ENCODE peak calls at places on chromosomes 3 and 15, in four cellular contexts. One of them, this sample, is unnamed.

GRCh38 chr15:84684092-84684491 is 26.1 kb upstream of the NMB start:
- DNase-seq in DMS53: no peak
- DNase-seq in HS-27A: no peak
- DNase-seq in mesothelial cell of epicardium: no peak
- DNase-seq in this sample: no peak

GRCh38 chr3:141401584-141402475 is 33.5 kb downstream of the ZBTB38 start:
- DNase-seq in HS-27A: no peak
- DNase-seq in DMS53: peak
- DNase-seq in mesothelial cell of epicardium: peak
- DNase-seq in this sample: no peak

GRCh38 chr3:9951962-9952805 is at the start of gene PRRT3:
- DNase-seq in mesothelial cell of epicardium: peak
- DNase-seq in DMS53: peak
- DNase-seq in HS-27A: no peak
- DNase-seq in this sample: no peak

GRCh38 chr3:51328206-51328605 is 56.9 kb upstream of the MANF start:
- DNase-seq in mesothelial cell of epicardium: no peak
- DNase-seq in DMS53: no peak
- DNase-seq in HS-27A: no peak
- DNase-seq in this sample: no peak

GRCh38 chr3:72633101-72633500 is 215.1 kb downstream of the SHQ1 start:
- DNase-seq in HS-27A: peak
- DNase-seq in mesothelial cell of epicardium: no peak
- DNase-seq in DMS53: no peak
- DNase-seq in this sample: no peak

GRCh38 chr3:99850608-99851007 is 32.9 kb downstream of the CMSS1 start:
- DNase-seq in DMS53: no peak
- DNase-seq in mesothelial cell of epicardium: no peak
- DNase-seq in HS-27A: no peak
- DNase-seq in this sample: no peak

GRCh38 chr15:91473894-91474293 is 373.8 kb downstream of the SV2B start:
- DNase-seq in DMS53: no peak
- DNase-seq in HS-27A: no peak
- DNase-seq in mesothelial cell of epicardium: no peak
- DNase-seq in this sample: no peak

GRCh38 chr3:195246608-195247007 is 24.4 kb downstream of the XXYLT1 start:
- DNase-seq in DMS53: no peak
- DNase-seq in mesothelial cell of epicardium: peak
- DNase-seq in HS-27A: no peak
- DNase-seq in this sample: peak

GRCh38 chr15:90300988-90301715 is 35.7 kb downstream of the NGRN start:
- DNase-seq in DMS53: peak
- DNase-seq in HS-27A: peak
- DNase-seq in mesothelial cell of epicardium: peak
- DNase-seq in this sample: peak

GRCh38 chr15:78937132-78937739 is 7.6 kb downstream of the CTSH start:
- DNase-seq in DMS53: no peak
- DNase-seq in mesothelial cell of epicardium: no peak
- DNase-seq in HS-27A: no peak
- DNase-seq in this sample: no peak

GRCh38 chr3:188664795-188665194 is 507.0 kb upstream of the TPRG1 start:
- DNase-seq in HS-27A: no peak
- DNase-seq in mesothelial cell of epicardium: no peak
- DNase-seq in DMS53: peak
- DNase-seq in this sample: no peak

GRCh38 chr15:64264511-64264910 is 91.5 kb downstream of the CSNK1G1 start:
- DNase-seq in mesothelial cell of epicardium: no peak
- DNase-seq in HS-27A: no peak
- DNase-seq in DMS53: no peak
- DNase-seq in this sample: no peak

GRCh38 chr15:79516646-79517045 is 84.5 kb downstream of the MINAR1 start:
- DNase-seq in DMS53: no peak
- DNase-seq in HS-27A: no peak
- DNase-seq in mesothelial cell of epicardium: no peak
- DNase-seq in this sample: no peak

GRCh38 chr3:52881834-52882233 is 15.5 kb downstream of the STIMATE start:
- DNase-seq in mesothelial cell of epicardium: no peak
- DNase-seq in DMS53: no peak
- DNase-seq in HS-27A: no peak
- DNase-seq in this sample: no peak

GRCh38 chr15:81547517-81548132 is 173.6 kb upstream of the TMC3 start:
- DNase-seq in HS-27A: no peak
- DNase-seq in mesothelial cell of epicardium: no peak
- DNase-seq in DMS53: no peak
- DNase-seq in this sample: no peak

GRCh38 chr15:89090791-89091666 is 2.8 kb downstream of the ABHD2 start:
- DNase-seq in mesothelial cell of epicardium: no peak
- DNase-seq in DMS53: peak
- DNase-seq in HS-27A: peak
- DNase-seq in this sample: peak

GRCh38 chr15:77091072-77091471 is 20.2 kb upstream of the TSPAN3 start:
- DNase-seq in mesothelial cell of epicardium: no peak
- DNase-seq in DMS53: no peak
- DNase-seq in HS-27A: no peak
- DNase-seq in this sample: peak

GRCh38 chr3:124781706-124782376 is 51.6 kb downstream of the UMPS start:
- DNase-seq in DMS53: no peak
- DNase-seq in HS-27A: no peak
- DNase-seq in mesothelial cell of epicardium: no peak
- DNase-seq in this sample: no peak

GRCh38 chr3:183046883-183047282 is 52.4 kb downstream of the MCCC1 start:
- DNase-seq in DMS53: no peak
- DNase-seq in HS-27A: no peak
- DNase-seq in mesothelial cell of epicardium: no peak
- DNase-seq in this sample: no peak

GRCh38 chr3:50050361-50050760 is 38.4 kb upstream of the RBM5 start:
- DNase-seq in DMS53: peak
- DNase-seq in HS-27A: no peak
- DNase-seq in mesothelial cell of epicardium: no peak
- DNase-seq in this sample: peak

GRCh38 chr15:59590027-59590426 is 21.6 kb upstream of the GCNT3 start:
- DNase-seq in HS-27A: no peak
- DNase-seq in DMS53: no peak
- DNase-seq in mesothelial cell of epicardium: no peak
- DNase-seq in this sample: no peak

GRCh38 chr3:61769266-61769665 is 207.9 kb downstream of the PTPRG start:
- DNase-seq in mesothelial cell of epicardium: no peak
- DNase-seq in HS-27A: no peak
- DNase-seq in DMS53: no peak
- DNase-seq in this sample: no peak

GRCh38 chr15:101436526-101436925 is 53.0 kb downstream of the PCSK6 start:
- DNase-seq in mesothelial cell of epicardium: no peak
- DNase-seq in DMS53: no peak
- DNase-seq in HS-27A: no peak
- DNase-seq in this sample: no peak

GRCh38 chr3:31157893-31158620 is 263.6 kb upstream of the GADL1 start:
- DNase-seq in DMS53: peak
- DNase-seq in HS-27A: no peak
- DNase-seq in mesothelial cell of epicardium: no peak
- DNase-seq in this sample: no peak

GRCh38 chr3:152291649-152292066 is 22.9 kb downstream of the MBNL1 start:
- DNase-seq in HS-27A: no peak
- DNase-seq in DMS53: no peak
- DNase-seq in mesothelial cell of epicardium: no peak
- DNase-seq in this sample: peak

GRCh38 chr15:22239806-22240180 is 159.5 kb downstream of the OR4M2 start:
- DNase-seq in HS-27A: no peak
- DNase-seq in DMS53: no peak
- DNase-seq in mesothelial cell of epicardium: no peak
- DNase-seq in this sample: no peak

GRCh38 chr15:92899910-92900711 is at the start of gene CHD2:
- DNase-seq in DMS53: peak
- DNase-seq in HS-27A: no peak
- DNase-seq in mesothelial cell of epicardium: peak
- DNase-seq in this sample: peak

GRCh38 chr3:27472166-27472565 is 12.0 kb downstream of the SLC4A7 start:
- DNase-seq in HS-27A: no peak
- DNase-seq in mesothelial cell of epicardium: no peak
- DNase-seq in DMS53: no peak
- DNase-seq in this sample: no peak

GRCh38 chr3:117278424-117279190 is 569.0 kb downstream of the TUSC7 start:
- DNase-seq in mesothelial cell of epicardium: no peak
- DNase-seq in HS-27A: peak
- DNase-seq in DMS53: peak
- DNase-seq in this sample: no peak

GRCh38 chr3:188962253-188963247 is 209.2 kb upstream of the TPRG1 start:
- DNase-seq in mesothelial cell of epicardium: no peak
- DNase-seq in DMS53: no peak
- DNase-seq in HS-27A: no peak
- DNase-seq in this sample: no peak

This sample was measured in SJSA1.